ENCODE peak calls at places on chromosome 14, in four cellular contexts. R is activated CD4-positive, alpha-beta T cell treated with anti-CD3 and anti-CD28 coated beads, Interleukin-2, amount 10 ng/mL, durations not matched to agents 7 days and 5 days; U is AG10803; E is HEK293T. S is an unnamed sample.
A peak's percentile ranks its signal among the peaks of the same experiment; 100 is the strongest.

GRCh38 chr14:20681348-20682126 is 2.8 kb upstream of the RNASE4 start:
- DNase-seq in R (peak; percentile 87), U (peak; percentile 83), E (peak; percentile 53), S (peak; percentile 83)

GRCh38 chr14:51593397-51593796 is 58.3 kb upstream of the FRMD6 start:
- DNase-seq in U (peak; percentile 54), R (no peak), E (no peak), S (no peak)

GRCh38 chr14:74599201-74599809 is 12.7 kb downstream of the LTBP2 start:
- DNase-seq in R (no peak), U (peak; percentile 69), E (no peak), S (no peak)

GRCh38 chr14:38171197-38171596 is 36.5 kb upstream of the SSTR1 start:
- DNase-seq in U (peak; percentile 65), R (no peak), E (no peak), S (no peak)

GRCh38 chr14:34029921-34030334 is 79.1 kb upstream of the EGLN3 start:
- DNase-seq in E (peak; percentile 27), R (no peak), U (peak; percentile 54), S (no peak)

GRCh38 chr14:69199786-69200185 is 8.5 kb downstream of the EXD2 start:
- DNase-seq in E (no peak), U (no peak), R (no peak), S (no peak)

GRCh38 chr14:59100203-59100602 is 88.3 kb upstream of the DAAM1 start:
- DNase-seq in E (no peak), R (no peak), U (no peak), S (no peak)

GRCh38 chr14:25034803-25035681 is 14.9 kb downstream of the STXBP6 start:
- DNase-seq in E (no peak), R (no peak), U (no peak), S (no peak)

GRCh38 chr14:27040552-27040951 is 442.7 kb upstream of the NOVA1 start:
- DNase-seq in E (no peak), U (no peak), R (no peak), S (no peak)

S was measured in HCT116.